ENCODE peak calls at places on chromosome 6, in seven cellular contexts. B is GM12865, Y is HL-60, X is pancreas, V is IMR-90, Z is heart left ventricle, G is A549. E is an unnamed sample.

GRCh38 chr6:34273242-34273805 is 24.5 kb upstream of the SMIM29 start:
- DNase-seq in Y (peak; percentile 93), Z (peak; percentile 78), V (peak; percentile 26), G (no peak), B (no peak), X (peak; percentile 64), E (no peak)

GRCh38 chr6:122652431-122652830 is 42.2 kb downstream of the PKIB start:
- DNase-seq in X (no peak), Z (no peak), Y (no peak), V (peak; percentile 24), B (no peak), G (peak; percentile 4), E (no peak)

GRCh38 chr6:38273325-38273724 is 366.4 kb downstream of the BTBD9 start:
- DNase-seq in V (peak; percentile 71), Y (no peak), G (no peak), B (no peak), Z (no peak), X (no peak), E (no peak)

GRCh38 chr6:156776470-156776840 is 723 bp upstream of the ARID1B start:
- DNase-seq in Y (peak; percentile 40), V (peak; percentile 44), G (peak; percentile 58), X (no peak), Z (no peak), B (peak; percentile 76), E (peak; percentile 75)

GRCh38 chr6:132300323-132300949 is 100.8 kb downstream of the MOXD1 start:
- DNase-seq in X (no peak), Z (no peak), B (peak; percentile 67), G (peak; percentile 53), V (peak; percentile 75), Y (peak; percentile 44), E (no peak)

GRCh38 chr6:5930143-5930770 is 76.5 kb downstream of the NRN1 start:
- DNase-seq in V (no peak), G (no peak), B (no peak), Z (no peak), Y (peak; percentile 9), X (no peak), E (no peak)

GRCh38 chr6:3751019-3751729 is at the start of gene PXDC1:
- DNase-seq in B (peak; percentile 32), X (peak; percentile 33), Z (no peak), V (no peak), Y (no peak), G (no peak), E (no peak)

GRCh38 chr6:3325210-3325609 is 66.5 kb downstream of the PSMG4 start:
- DNase-seq in G (no peak), Y (no peak), V (peak; percentile 62), X (no peak), Z (no peak), B (no peak), E (no peak)

GRCh38 chr6:105209950-105210706 is 30.3 kb upstream of the POPDC3 start:
- DNase-seq in X (no peak), V (peak; percentile 85), Y (no peak), B (no peak), Z (no peak), G (peak; percentile 32), E (no peak)

GRCh38 chr6:1215023-1215422 is 96.9 kb upstream of the FOXQ1 start:
- DNase-seq in Y (no peak), B (no peak), G (no peak), X (no peak), V (no peak), Z (no peak), E (peak; percentile 1)

GRCh38 chr6:113094781-113095180 is 747.7 kb downstream of the RFPL4B start:
- DNase-seq in X (no peak), Y (no peak), G (no peak), V (peak; percentile 87), Z (no peak), B (no peak), E (no peak)

GRCh38 chr6:46637145-46637544 is 15.5 kb downstream of the CYP39A1 start:
- DNase-seq in V (peak; percentile 13), Z (no peak), X (no peak), Y (no peak), B (no peak), G (peak; percentile 8), E (no peak)

GRCh38 chr6:168105813-168106660 is 27.0 kb upstream of the FRMD1 start:
- DNase-seq in V (no peak), X (no peak), G (no peak), B (no peak), Z (no peak), Y (no peak), E (no peak)

GRCh38 chr6:109722564-109723254 is 31.6 kb downstream of the FIG4 start:
- DNase-seq in V (no peak), Y (no peak), Z (no peak), X (no peak), B (no peak), G (no peak), E (no peak)

GRCh38 chr6:109794201-109794926 is 103.3 kb downstream of the FIG4 start:
- DNase-seq in G (no peak), X (no peak), Z (no peak), Y (peak; percentile 58), V (peak; percentile 88), B (peak; percentile 2), E (no peak)

GRCh38 chr6:49565855-49566254 is 15.4 kb downstream of the C6orf141 start:
- DNase-seq in X (no peak), Y (no peak), Z (peak; percentile 9), B (no peak), V (no peak), G (no peak), E (no peak)

GRCh38 chr6:151209071-151209831 is 30.5 kb upstream of the AKAP12 start:
- DNase-seq in B (no peak), X (no peak), Y (no peak), G (no peak), V (peak; percentile 20), Z (no peak), E (no peak)

GRCh38 chr6:37807656-37808055 is 11.9 kb upstream of the ZFAND3 start:
- DNase-seq in Z (no peak), B (no peak), G (no peak), Y (no peak), X (no peak), V (no peak), E (no peak)

GRCh38 chr6:7728855-7729590 is 3.1 kb downstream of the BMP6 start:
- DNase-seq in V (no peak), Z (no peak), G (no peak), B (no peak), X (no peak), Y (no peak), E (no peak)

GRCh38 chr6:36642913-36643817 is 35.3 kb upstream of the CDKN1A start:
- DNase-seq in X (peak; percentile 88), B (no peak), Z (peak; percentile 67), G (peak; percentile 73), Y (no peak), V (peak; percentile 90), E (peak; percentile 67)

GRCh38 chr6:24766685-24767462 is 7.9 kb upstream of the GMNN start:
- DNase-seq in X (no peak), B (peak; percentile 46), V (peak; percentile 49), Z (no peak), G (peak; percentile 21), Y (no peak), E (no peak)

GRCh38 chr6:37695857-37696219 is 1.8 kb downstream of the MDGA1 start:
- DNase-seq in Z (no peak), Y (no peak), X (no peak), V (peak; percentile 51), G (no peak), B (no peak), E (no peak)

GRCh38 chr6:85678602-85679444 is 36.1 kb upstream of the SYNCRIP start:
- DNase-seq in X (peak; percentile 99), B (peak; percentile 100), G (peak; percentile 98), Y (peak; percentile 98), V (peak; percentile 99), Z (peak; percentile 98), E (peak; percentile 94)

GRCh38 chr6:85679445-85680123 is 36.9 kb upstream of the SYNCRIP start:
- DNase-seq in G (no peak), V (no peak), X (no peak), Z (no peak), B (peak; percentile 40), Y (no peak), E (no peak)

GRCh38 chr6:85677243-85677956 is 34.7 kb upstream of the SYNCRIP start:
- DNase-seq in V (no peak), Y (no peak), X (no peak), B (peak; percentile 25), G (no peak), Z (no peak), E (no peak)

GRCh38 chr6:85676086-85676729 is 33.5 kb upstream of the SYNCRIP start:
- DNase-seq in V (no peak), Z (no peak), G (no peak), Y (no peak), X (no peak), B (no peak), E (no peak)

GRCh38 chr6:85678000-85678601 is 35.4 kb upstream of the SYNCRIP start:
- DNase-seq in V (no peak), G (no peak), Y (no peak), Z (no peak), B (no peak), X (no peak), E (no peak)
- TF ChIP-seq CTCF in V (no peak), G (no peak), Y (no peak), Z (no peak), B (no peak), X (no peak), E (no peak)

GRCh38 chr6:30682181-30683117 is 4.0 kb downstream of the PPP1R18 start:
- DNase-seq in G (peak; percentile 55), Y (peak; percentile 99), X (no peak), V (peak; percentile 95), B (peak; percentile 95), Z (peak; percentile 88), E (no peak)
- H3K4me3 ChIP-seq in G (peak overlapping the region; percentile 84), Y (peak overlapping the region; percentile 60), X (peak overlapping the region; percentile 65), V (peak overlapping the region; percentile 97), B (peak overlapping the region; percentile 96), Z (peak overlapping the region; percentile 71), E (no peak overlapping the region)

DNA sequence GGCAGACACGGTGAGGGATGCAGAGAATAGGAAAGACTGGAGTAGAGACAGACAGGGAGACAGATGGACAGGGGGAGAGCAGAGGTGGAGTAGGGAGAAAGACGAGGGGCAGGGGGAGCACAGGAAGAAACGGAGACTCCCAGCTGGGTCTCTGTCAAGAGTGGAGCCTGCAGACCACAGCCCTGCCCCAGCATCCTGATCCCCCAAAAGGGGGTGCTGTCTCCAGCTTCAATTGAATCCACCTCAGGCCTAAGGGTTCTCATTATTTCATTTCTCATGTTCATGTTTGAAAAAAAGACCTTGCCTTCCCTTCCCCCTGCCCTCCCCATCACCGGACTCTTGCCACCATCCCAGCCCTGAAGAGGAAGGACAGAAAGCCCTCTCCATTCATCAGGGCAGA is 98.1 kb downstream of the CDC5L start:
- DNase-seq in Y (no peak), X (no peak), G (no peak), B (no peak), Z (no peak), V (no peak), E (no peak)
- TF ChIP-seq CTCF in Y (no peak), X (no peak), G (no peak), B (no peak), Z (no peak), V (no peak), E (no peak)

DNA sequence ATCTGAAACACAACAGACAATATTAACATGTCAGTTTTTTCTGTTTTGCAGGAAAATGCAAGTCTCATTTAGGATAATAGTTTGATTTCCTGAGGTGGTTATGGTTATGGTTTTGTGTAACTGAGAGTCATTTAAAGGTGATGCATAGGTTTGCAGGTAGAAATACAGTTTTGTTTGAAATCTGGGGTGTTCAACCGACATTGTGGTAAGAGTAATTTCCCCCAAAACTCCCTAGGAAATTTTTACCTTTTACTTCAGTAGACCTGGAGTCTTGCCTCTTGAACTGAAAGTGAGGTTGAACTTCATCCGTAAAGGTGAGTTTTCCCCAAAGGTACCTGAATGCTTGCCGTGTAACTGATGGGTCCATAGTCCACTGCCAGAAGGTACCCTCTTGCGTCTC is 71.4 kb downstream of the JARID2 start:
- DNase-seq in X (no peak), B (no peak), G (no peak), V (no peak), Z (no peak), Y (no peak), E (no peak)
- H3K4me3 ChIP-seq in X (no peak overlapping the region), B (peak overlapping the region; percentile 3), G (no peak overlapping the region), V (no peak overlapping the region), Z (no peak overlapping the region), Y (no peak overlapping the region), E (no peak overlapping the region)

E was measured in LNCaP clone FGC.